ENCODE peak calls at places on chromosomes 13 and 19, in seven cellular contexts. G is SK-N-SH, Q is suprapubic skin, A is transverse colon, B is stomach, J is ovary, I is HepG2. U is an unnamed sample. For H3K27me3, the result is how much of the 10 kb centered on the place peaks cover.

GRCh38 chr13:109281823-109282239 is 504.6 kb downstream of the IRS2 start:
- DNase-seq in I (no peak), B (no peak), J (no peak), Q (no peak), G (no peak), A (no peak), U (no peak)

GRCh38 chr13:44396963-44397580 is 23.4 kb downstream of the SERP2 start:
- DNase-seq in Q (no peak), A (no peak), B (no peak), J (peak), I (no peak), G (peak), U (peak)

GRCh38 chr19:38877781-38878574 is at the start of gene RINL:
- DNase-seq in A (peak), B (peak), G (peak), I (no peak), J (no peak), Q (no peak), U (no peak)

GRCh38 chr13:114263590-114263989 is 17.8 kb upstream of the UPF3A start:
- DNase-seq in B (no peak), J (no peak), Q (no peak), G (no peak), A (peak), I (no peak), U (no peak)

GRCh38 chr13:30376426-30377311 is 45.6 kb upstream of the UBE2L5 start:
- DNase-seq in J (no peak), A (peak), G (no peak), I (no peak), Q (no peak), B (peak), U (no peak)

GRCh38 chr13:24688901-24689300 is 8.7 kb downstream of the ATP12A start:
- DNase-seq in J (no peak), B (no peak), I (no peak), G (no peak), A (no peak), Q (no peak), U (no peak)

GRCh38 chr13:85236431-85236830 is 562.8 kb downstream of the SLITRK6 start:
- DNase-seq in G (no peak), J (no peak), Q (no peak), B (no peak), A (no peak), I (no peak), U (no peak)

GRCh38 chr19:14113762-14114414 is 3.7 kb downstream of the PRKACA start:
- DNase-seq in G (no peak), Q (no peak), A (peak), B (no peak), J (no peak), I (no peak), U (no peak)

GRCh38 chr13:52862358-52863206 is 14.1 kb upstream of the PCDH8 start:
- DNase-seq in A (peak), Q (no peak), I (peak), B (peak), G (peak), J (no peak), U (no peak)

GRCh38 chr13:50914848-50915247 is 5.3 kb downstream of the RNASEH2B start:
- DNase-seq in G (no peak), Q (no peak), B (no peak), J (no peak), I (no peak), A (no peak), U (no peak)

GRCh38 chr19:39083983-39084731 is at the start of gene ACP7:
- DNase-seq in B (no peak), A (no peak), Q (no peak), I (no peak), G (peak), J (no peak), U (no peak)

DNA sequence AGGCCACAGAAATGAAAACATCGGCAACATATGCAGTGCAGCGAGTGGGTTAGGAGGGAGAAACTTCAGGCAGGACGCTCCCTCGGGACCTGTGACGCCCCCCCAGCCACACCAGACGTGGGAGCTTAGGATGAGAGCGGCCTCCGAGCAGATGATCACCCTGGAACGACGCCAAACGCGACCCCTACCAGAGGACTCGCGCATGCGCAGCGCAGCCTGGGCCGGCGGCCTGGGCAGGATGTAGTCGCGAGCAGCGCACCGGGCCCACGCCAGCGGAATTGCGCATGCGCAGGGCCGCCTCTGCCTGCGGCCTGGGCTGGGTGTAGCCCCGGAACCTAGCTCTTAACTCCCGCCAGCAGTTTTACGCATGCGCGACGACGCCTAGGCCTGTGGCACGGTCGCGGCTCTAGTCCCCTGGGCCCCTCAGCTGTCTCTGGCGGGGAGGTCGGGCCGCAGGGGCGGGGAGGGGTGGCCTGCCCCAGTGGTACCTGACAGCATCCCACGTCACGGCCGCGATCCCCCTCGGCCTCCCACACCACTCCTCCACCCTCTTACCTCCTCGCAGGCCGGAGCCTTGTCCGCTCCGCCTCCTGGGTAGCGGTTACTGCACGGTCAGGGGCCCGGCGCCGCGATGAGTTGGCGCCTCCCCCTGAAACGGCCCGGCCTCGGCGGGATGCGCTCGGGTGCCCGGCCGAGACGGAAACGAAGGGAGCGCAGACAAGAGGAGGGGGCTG is at the start of gene RCBTB2:
- DNase-seq in I (peak), J (peak), B (peak), Q (peak), A (peak), G (peak), U (peak)
- TF ChIP-seq EP300 in I (no peak), J (no peak), B (no peak), Q (no peak), A (no peak), G (no peak), U (no peak)

GRCh38 chr19:48686103-48686502 is 9.7 kb upstream of the FUT2 start:
- DNase-seq in A (no peak), J (no peak), I (peak), Q (no peak), B (no peak), G (no peak), U (no peak)
- H3K27me3 ChIP-seq in A (under half), J (under half), I (under half), Q (under half), B (under half), G (under half), U (under half)

DNA sequence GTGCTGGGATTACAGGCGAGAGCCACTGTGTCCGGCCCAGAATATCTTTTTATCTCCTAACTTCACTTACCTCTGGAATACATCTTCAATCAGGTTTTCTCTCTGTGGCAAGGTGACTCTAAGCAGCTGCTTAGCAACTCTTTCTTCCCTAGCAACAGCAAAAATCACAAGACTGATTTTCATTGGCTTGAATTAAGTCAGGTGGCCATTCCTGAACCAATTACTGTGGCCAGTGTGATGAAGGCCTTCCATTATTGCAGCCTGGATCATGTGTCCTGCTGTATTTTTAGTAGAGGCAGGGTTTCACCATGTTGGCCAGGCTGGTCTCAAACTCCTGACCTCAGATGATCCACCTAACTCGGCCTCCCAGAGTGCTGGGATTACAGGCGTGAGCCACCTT is 9.0 kb upstream of the LTBP4 start:
- DNase-seq in Q (no peak), B (no peak), A (no peak), G (peak), J (no peak), I (peak), U (no peak)
- TF ChIP-seq EP300 in Q (no peak), B (no peak), A (no peak), G (no peak), J (no peak), I (no peak), U (no peak)

GRCh38 chr13:76887070-76887563 is 912 bp upstream of the KCTD12 start:
- DNase-seq in J (peak), G (peak), Q (no peak), I (no peak), A (no peak), B (no peak), U (no peak)
- H3K27me3 ChIP-seq in J (under half), G (under half), Q (under half), I (under half), A (under half), B (under half), U (under half)

GRCh38 chr19:11247391-11247790 is 8.0 kb downstream of the ANGPTL8 start:
- DNase-seq in Q (no peak), B (no peak), G (no peak), J (peak), A (no peak), I (no peak), U (peak)
- TF ChIP-seq EP300 in Q (no peak), B (no peak), G (no peak), J (no peak), A (no peak), I (no peak), U (no peak)

DNA sequence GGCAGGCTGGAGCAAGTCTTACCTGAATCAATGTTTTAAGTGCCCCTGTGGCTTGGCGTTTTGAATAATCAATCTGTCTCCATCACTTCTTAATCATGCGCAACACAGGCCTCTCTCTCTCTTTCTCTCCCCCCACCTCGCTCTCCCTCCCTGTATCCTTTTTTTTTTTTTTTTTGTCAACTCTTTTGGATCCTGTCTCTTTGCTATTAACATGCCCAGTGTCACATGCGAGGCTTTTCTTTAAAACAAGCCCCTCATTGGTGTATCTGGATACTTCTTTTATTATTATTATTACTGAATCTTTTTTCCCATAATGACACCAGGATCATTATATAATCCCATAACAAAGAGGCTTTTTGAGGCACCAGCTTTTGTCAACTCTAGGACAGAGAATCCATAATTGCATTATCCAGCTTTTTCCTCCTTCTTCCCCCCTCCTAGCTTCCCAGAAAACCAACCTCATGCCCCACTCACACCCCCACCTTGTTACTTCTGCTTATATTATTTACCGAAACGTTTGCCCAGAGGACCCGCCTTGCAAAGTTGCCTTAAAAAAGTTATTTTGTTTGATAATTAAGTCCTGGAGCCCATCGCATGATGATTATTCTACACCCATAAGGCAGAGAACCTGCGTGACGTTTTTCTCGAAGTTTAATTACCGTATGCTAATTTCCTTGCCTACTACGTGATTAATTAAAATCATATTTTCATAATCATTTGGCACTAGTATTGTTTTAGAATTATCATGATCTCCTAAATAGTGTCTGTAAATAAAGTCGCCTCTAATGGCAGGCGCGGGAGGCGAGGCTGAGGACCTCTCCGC is 148.1 kb upstream of the ZNF536 start:
- DNase-seq in Q (no peak), J (no peak), G (no peak), I (no peak), B (no peak), A (no peak), U (no peak)
- H3K27me3 ChIP-seq in Q (half or more), J (under half), G (under half), I (under half), B (under half), A (half or more), U (half or more)